ENCODE peak calls at places on chromosomes 16 and 17, in seven cellular contexts. A, L, E, W, G, P and B are unnamed samples.

GRCh38 chr17:61000911-61001310 is 323.3 kb downstream of the BCAS3 start:
- DNase-seq in A (peak; percentile 74), L (no peak), E (no peak), W (peak; percentile 12), G (no peak), P (no peak), B (no peak)

GRCh38 chr17:4090898-4091297 is 51.9 kb downstream of the ZZEF1 start:
- DNase-seq in A (peak; percentile 56), L (no peak), E (no peak), W (no peak), G (no peak), P (no peak), B (no peak)

GRCh38 chr16:86519649-86520316 is 9.5 kb downstream of the FOXF1 start:
- DNase-seq in A (peak; percentile 72), L (peak; percentile 10), E (peak; percentile 37), W (peak; percentile 83), G (peak; percentile 54), P (no peak), B (peak; percentile 18)

GRCh38 chr17:57142925-57143324 is 57.9 kb downstream of the AKAP1 start:
- DNase-seq in A (peak; percentile 44), L (no peak), E (no peak), W (no peak), G (no peak), P (no peak), B (no peak)

GRCh38 chr17:4540224-4541040 is 14.8 kb downstream of the MYBBP1A start:
- DNase-seq in A (no peak), L (no peak), E (no peak), W (no peak), G (no peak), P (no peak), B (no peak)

GRCh38 chr17:9531080-9531479 is 44.5 kb downstream of the STX8 start:
- DNase-seq in A (no peak), L (no peak), E (no peak), W (no peak), G (no peak), P (no peak), B (no peak)

GRCh38 chr17:30333503-30334240 is at the start of gene TMIGD1:
- DNase-seq in A (no peak), L (no peak), E (no peak), W (no peak), G (no peak), P (no peak), B (no peak)

GRCh38 chr17:68398731-68399637 is 58.3 kb downstream of the WIPI1 start:
- DNase-seq in A (peak; percentile 89), L (no peak), E (no peak), W (peak; percentile 71), G (peak; percentile 55), P (no peak), B (no peak)

GRCh38 chr17:59373879-59374495 is 42.5 kb downstream of the YPEL2 start:
- DNase-seq in A (peak; percentile 95), L (no peak), E (no peak), W (no peak), G (no peak), P (no peak), B (no peak)

GRCh38 chr17:47715669-47716325 is 17.2 kb upstream of the TBX21 start:
- DNase-seq in A (no peak), L (no peak), E (no peak), W (no peak), G (no peak), P (no peak), B (no peak)

GRCh38 chr16:29701214-29701555 is 22.2 kb downstream of the QPRT start:
- DNase-seq in A (no peak), L (no peak), E (no peak), W (no peak), G (no peak), P (no peak), B (no peak)

GRCh38 chr16:35746281-35746962 is 2287.0 kb downstream of the TP53TG3F start:
- DNase-seq in A (no peak), L (no peak), E (no peak), W (no peak), G (no peak), P (no peak), B (no peak)
- H3K9me3 ChIP-seq in A (no peaks in the 10 kb centered on the region), L (peaks cover 12% of the 10 kb centered on the region), E (peaks cover 5% of the 10 kb centered on the region), W (no peaks in the 10 kb centered on the region), G (no peaks in the 10 kb centered on the region), P (no peaks in the 10 kb centered on the region), B (peaks cover 5% of the 10 kb centered on the region)

DNA sequence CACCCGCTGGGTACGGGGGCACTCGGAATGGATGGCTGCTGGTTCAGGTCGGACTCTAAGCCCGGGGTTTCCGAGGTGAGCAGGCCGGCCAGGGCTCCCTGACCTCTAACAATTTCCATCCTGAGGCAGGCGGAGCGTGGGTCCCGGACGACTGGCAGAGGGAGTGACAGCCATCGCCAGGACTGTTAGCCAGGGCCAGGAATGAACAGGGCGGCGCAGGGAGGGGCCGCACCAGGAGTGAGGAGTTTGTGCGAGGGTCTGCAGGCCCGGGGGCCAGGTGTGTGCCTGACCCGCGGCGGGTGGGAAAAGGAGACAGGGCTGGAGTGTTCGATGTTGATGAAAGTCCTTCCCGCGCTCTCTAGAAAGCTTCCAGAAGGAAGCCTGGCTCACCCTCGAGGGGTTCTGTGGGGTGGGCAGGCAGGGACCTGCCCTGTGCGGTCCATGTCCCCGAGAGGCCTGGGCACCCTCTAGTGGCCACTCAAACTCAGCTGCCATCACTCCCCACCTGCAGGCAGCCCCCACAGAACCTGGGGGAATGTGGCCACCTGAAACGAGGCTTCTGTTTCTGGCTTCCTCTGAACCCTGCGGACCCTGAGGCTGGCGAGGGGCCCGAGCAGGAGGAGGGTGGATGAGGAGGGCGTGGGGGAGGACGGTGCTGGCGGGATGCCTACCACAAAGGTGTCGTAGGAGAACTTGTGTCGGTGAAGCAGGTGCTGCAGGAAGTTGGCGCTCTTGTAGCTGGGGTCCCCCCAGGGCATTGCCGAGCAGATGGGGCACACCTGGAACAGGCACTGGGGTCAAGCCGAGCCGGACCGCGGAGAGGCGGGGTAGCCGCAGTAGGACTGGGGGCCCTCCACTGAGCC is 8.1 kb downstream of the RNF166 start:
- DNase-seq in A (no peak), L (no peak), E (peak; percentile 31), W (peak; percentile 13), G (no peak), P (no peak), B (no peak)
- H3K36me3 ChIP-seq in A (no peaks in the 10 kb centered on the region), L (peaks cover 51% of the 10 kb centered on the region), E (peaks cover 47% of the 10 kb centered on the region), W (peaks cover 7% of the 10 kb centered on the region), G (no peaks in the 10 kb centered on the region), P (no peaks in the 10 kb centered on the region), B (peaks cover 37% of the 10 kb centered on the region)

DNA sequence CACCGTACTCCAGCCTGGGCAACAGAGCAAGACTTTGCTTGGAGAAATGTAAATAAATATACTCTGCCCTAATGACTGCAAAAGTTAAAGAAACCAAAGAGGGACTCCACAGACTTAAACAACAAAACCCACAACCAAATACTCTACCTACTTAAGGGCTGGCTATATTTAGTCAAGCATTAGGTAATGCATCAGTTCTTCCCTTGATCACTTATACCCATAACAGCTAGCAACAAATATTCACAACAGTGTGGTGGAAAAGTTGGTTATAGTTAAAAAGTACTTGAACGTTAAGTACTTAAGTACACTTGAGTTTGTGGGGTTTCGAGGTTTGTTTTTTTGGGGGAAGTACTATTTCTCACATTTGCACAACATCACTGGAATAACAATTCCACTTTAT is 5.4 kb upstream of the HEXIM2 start:
- DNase-seq in A (no peak), L (no peak), E (no peak), W (no peak), G (no peak), P (no peak), B (no peak)
- H3K4me1 ChIP-seq in A (peaks cover 32% of the 10 kb centered on the region), L (peaks cover 11% of the 10 kb centered on the region), E (peaks cover 49% of the 10 kb centered on the region), W (peaks cover 29% of the 10 kb centered on the region), G (no peaks in the 10 kb centered on the region), P (peaks cover 5% of the 10 kb centered on the region), B (peaks cover 47% of the 10 kb centered on the region)

DNA sequence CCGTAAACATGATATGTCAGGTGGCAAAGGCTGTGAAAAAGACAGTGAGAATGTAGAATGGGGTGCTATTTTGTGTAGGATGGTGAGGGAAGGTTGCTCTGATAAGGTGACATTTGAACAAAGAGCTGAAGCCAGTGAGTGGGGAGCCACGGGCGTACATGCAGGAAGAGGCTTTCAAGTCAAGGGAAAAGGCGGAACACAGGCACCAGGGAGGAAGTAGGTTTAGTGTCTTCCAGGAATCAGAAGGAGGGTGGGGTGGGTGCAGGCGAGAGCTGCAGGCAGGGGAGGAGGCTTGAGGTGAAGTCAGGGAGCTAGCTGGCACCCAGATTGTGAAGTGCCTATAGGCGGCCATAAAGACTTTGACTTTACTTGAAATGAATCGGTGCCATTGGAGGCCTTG is 14.1 kb downstream of the ZFP90 start:
- DNase-seq in A (no peak), L (no peak), E (no peak), W (no peak), G (no peak), P (no peak), B (no peak)
- H3K9me3 ChIP-seq in A (no peaks in the 10 kb centered on the region), L (peaks cover 55% of the 10 kb centered on the region), E (peaks cover 39% of the 10 kb centered on the region), W (no peaks in the 10 kb centered on the region), G (no peaks in the 10 kb centered on the region), P (peaks cover 47% of the 10 kb centered on the region), B (peaks cover 93% of the 10 kb centered on the region)

DNA sequence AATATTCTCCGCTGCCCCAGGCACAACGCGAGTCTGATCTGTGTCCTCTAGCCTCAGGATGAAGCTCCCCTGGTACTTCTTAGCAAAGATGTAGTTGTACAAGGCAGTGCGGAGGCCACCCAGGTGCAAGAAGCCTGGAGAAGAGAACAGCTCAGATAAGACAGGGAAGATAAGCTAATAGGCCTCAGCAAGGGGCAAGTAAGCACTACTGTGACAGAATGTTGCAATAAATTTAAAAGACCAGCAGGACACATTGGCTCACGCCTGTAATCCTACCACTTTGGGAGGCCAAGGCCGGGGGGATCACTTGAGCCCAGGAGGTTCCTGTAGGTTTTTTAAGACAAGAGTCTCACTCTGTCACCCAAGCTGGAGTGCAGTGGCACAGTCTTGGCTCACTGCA is 5.0 kb downstream of the EARS2 start:
- DNase-seq in A (no peak), L (no peak), E (no peak), W (no peak), G (no peak), P (no peak), B (no peak)
- H3K36me3 ChIP-seq in A (peaks cover 25% of the 10 kb centered on the region), L (peaks cover 37% of the 10 kb centered on the region), E (peaks cover 33% of the 10 kb centered on the region), W (peaks cover 24% of the 10 kb centered on the region), G (no peaks in the 10 kb centered on the region), P (peaks cover 19% of the 10 kb centered on the region), B (peaks cover 35% of the 10 kb centered on the region)